ENCODE peak calls at places on chromosomes 12 and 14, in seven cellular contexts. F is CD8-positive, alpha-beta memory T cell; K is transverse colon; Q is psoas muscle; P is ovary; S is astrocyte; C is body of pancreas. I is an unnamed sample.
A peak's percentile ranks its signal among the peaks of the same experiment; 100 is the strongest.

GRCh38 chr12:46657416-46658411 is 168.1 kb downstream of the SLC38A4 start:
- DNase-seq in C (no peak), Q (no peak), K (no peak), P (no peak), S (peak; percentile 20), F (no peak), I (no peak)

GRCh38 chr14:56205906-56206305 is 87.7 kb downstream of the PELI2 start:
- DNase-seq in Q (no peak), K (no peak), P (no peak), F (no peak), C (no peak), S (no peak), I (peak; percentile 83)

GRCh38 chr14:92407395-92407794 is 84.4 kb downstream of the SLC24A4 start:
- DNase-seq in Q (no peak), S (no peak), C (no peak), K (no peak), F (no peak), P (no peak), I (no peak)

GRCh38 chr12:69633061-69633460 is 22.4 kb upstream of the LRRC10 start:
- DNase-seq in Q (no peak), S (no peak), P (no peak), C (no peak), F (no peak), K (no peak), I (no peak)

GRCh38 chr12:131843527-131843926 is 15.3 kb downstream of the MMP17 start:
- DNase-seq in K (no peak), C (no peak), F (no peak), S (no peak), P (no peak), Q (no peak), I (no peak)

GRCh38 chr12:105069936-105070702 is 14.1 kb downstream of the ALDH1L2 start:
- DNase-seq in S (no peak), C (no peak), Q (no peak), F (no peak), K (no peak), P (no peak), I (no peak)

GRCh38 chr12:7984900-7985299 is 47.6 kb upstream of the FOXJ2 start:
- DNase-seq in S (no peak), Q (no peak), C (no peak), P (no peak), K (no peak), F (no peak), I (no peak)

GRCh38 chr14:69077841-69078240 is 75.1 kb downstream of the DCAF5 start:
- DNase-seq in Q (no peak), K (no peak), C (no peak), F (no peak), P (no peak), S (peak; percentile 95), I (no peak)

GRCh38 chr14:74402264-74403251 is 23.5 kb downstream of the SYNDIG1L start:
- DNase-seq in C (no peak), Q (no peak), K (no peak), P (no peak), F (no peak), S (no peak), I (no peak)

GRCh38 chr12:103672401-103673119 is 85.5 kb downstream of the STAB2 start:
- DNase-seq in K (peak; percentile 27), S (peak; percentile 72), P (no peak), F (no peak), C (no peak), Q (no peak), I (peak; percentile 94)

GRCh38 chr12:56122637-56123036 is 4.6 kb downstream of the ZC3H10 start:
- DNase-seq in K (no peak), Q (no peak), C (no peak), P (no peak), S (no peak), F (no peak), I (no peak)

GRCh38 chr12:54734196-54734950 is 86.2 kb upstream of the DCD start:
- DNase-seq in K (no peak), P (no peak), F (no peak), S (no peak), C (peak; percentile 42), Q (no peak), I (no peak)

GRCh38 chr14:74491952-74492351 is 1.2 kb downstream of the NPC2 start:
- DNase-seq in C (no peak), P (no peak), K (no peak), S (no peak), Q (no peak), F (no peak), I (peak; percentile 48)

GRCh38 chr12:117334855-117335587 is 26.4 kb downstream of the NOS1 start:
- DNase-seq in K (no peak), C (no peak), F (no peak), Q (no peak), P (no peak), S (no peak), I (no peak)

GRCh38 chr14:100239200-100239839 is 376 bp downstream of the YY1 start:
- DNase-seq in Q (peak; percentile 68), C (peak; percentile 43), K (peak; percentile 38), F (no peak), P (peak; percentile 60), S (no peak), I (no peak)

GRCh38 chr12:62861586-62861985 is 73.4 kb downstream of the PPM1H start:
- DNase-seq in Q (no peak), C (no peak), S (no peak), P (no peak), F (no peak), K (no peak), I (no peak)

GRCh38 chr12:62862259-62862881 is 72.6 kb downstream of the PPM1H start:
- DNase-seq in C (no peak), Q (no peak), K (no peak), P (no peak), F (no peak), S (peak; percentile 36), I (no peak)

GRCh38 chr12:62860501-62861156 is 74.3 kb downstream of the PPM1H start:
- DNase-seq in Q (no peak), P (no peak), S (no peak), K (no peak), C (no peak), F (no peak), I (no peak)

GRCh38 chr12:62859203-62859799 is 75.6 kb downstream of the PPM1H start:
- DNase-seq in Q (no peak), S (no peak), F (no peak), C (no peak), P (no peak), K (no peak), I (no peak)

GRCh38 chr12:62861157-62861535 is 73.8 kb downstream of the PPM1H start:
- DNase-seq in K (no peak), F (no peak), S (no peak), C (no peak), Q (no peak), P (no peak), I (no peak)
- H3K27ac ChIP-seq in K (no peak overlapping the region), F (no peak overlapping the region), S (no peak overlapping the region), C (no peak overlapping the region), Q (peak overlapping the region; percentile 1), P (no peak overlapping the region), I (no peak overlapping the region)

GRCh38 chr14:31442284-31442683 is 15.0 kb downstream of the DTD2 start:
- DNase-seq in K (no peak), C (no peak), S (no peak), F (no peak), P (no peak), Q (no peak), I (no peak)

GRCh38 chr14:31440280-31440679 is 17.0 kb downstream of the DTD2 start:
- DNase-seq in C (no peak), K (no peak), P (no peak), Q (no peak), F (no peak), S (peak; percentile 52), I (no peak)

GRCh38 chr14:31439554-31439953 is 17.8 kb downstream of the DTD2 start:
- DNase-seq in C (no peak), F (no peak), S (peak; percentile 45), P (no peak), Q (no peak), K (no peak), I (no peak)

GRCh38 chr14:31445703-31446102 is 11.6 kb downstream of the DTD2 start:
- DNase-seq in Q (no peak), K (no peak), S (no peak), F (no peak), C (no peak), P (no peak), I (no peak)

GRCh38 chr14:31441273-31442110 is 15.8 kb downstream of the DTD2 start:
- DNase-seq in K (no peak), S (peak; percentile 92), Q (no peak), C (no peak), P (no peak), F (no peak), I (no peak)
- H3K27ac ChIP-seq in K (no peak overlapping the region), S (peak overlapping the region; percentile 76), Q (no peak overlapping the region), C (no peak overlapping the region), P (no peak overlapping the region), F (no peak overlapping the region), I (no peak overlapping the region)

DNA sequence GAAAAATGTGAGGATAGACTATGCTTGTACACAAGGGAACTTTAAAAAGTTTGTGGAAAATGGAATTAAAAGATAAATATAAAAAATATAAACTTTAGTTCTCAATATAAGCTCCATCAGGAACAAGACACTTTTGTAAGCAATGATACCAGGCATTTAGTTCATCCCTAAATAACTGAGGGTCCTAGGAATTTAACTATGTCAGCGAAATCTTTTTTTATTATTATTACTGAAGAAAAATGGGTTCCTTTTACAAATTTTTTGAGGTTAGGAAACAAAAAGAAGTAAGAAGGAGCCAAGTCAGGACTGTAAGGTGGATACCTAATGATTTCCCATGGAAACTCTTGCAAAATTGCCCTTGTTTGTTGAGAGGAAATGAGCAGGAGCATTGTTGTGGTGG is 102.8 kb downstream of the TRMT5 start:
- DNase-seq in K (no peak), S (no peak), F (no peak), P (no peak), Q (no peak), C (no peak), I (no peak)
- H3K27ac ChIP-seq in K (no peak overlapping the region), S (no peak overlapping the region), F (no peak overlapping the region), P (no peak overlapping the region), Q (no peak overlapping the region), C (no peak overlapping the region), I (no peak overlapping the region)

GRCh38 chr12:93219947-93220346 is 157.8 kb upstream of the NUDT4 start:
- DNase-seq in F (no peak), K (no peak), C (no peak), P (no peak), Q (no peak), S (no peak), I (no peak)

GRCh38 chr12:93215290-93215678 is 162.4 kb upstream of the NUDT4 start:
- DNase-seq in C (no peak), Q (no peak), S (no peak), K (no peak), F (no peak), P (no peak), I (no peak)

DNA sequence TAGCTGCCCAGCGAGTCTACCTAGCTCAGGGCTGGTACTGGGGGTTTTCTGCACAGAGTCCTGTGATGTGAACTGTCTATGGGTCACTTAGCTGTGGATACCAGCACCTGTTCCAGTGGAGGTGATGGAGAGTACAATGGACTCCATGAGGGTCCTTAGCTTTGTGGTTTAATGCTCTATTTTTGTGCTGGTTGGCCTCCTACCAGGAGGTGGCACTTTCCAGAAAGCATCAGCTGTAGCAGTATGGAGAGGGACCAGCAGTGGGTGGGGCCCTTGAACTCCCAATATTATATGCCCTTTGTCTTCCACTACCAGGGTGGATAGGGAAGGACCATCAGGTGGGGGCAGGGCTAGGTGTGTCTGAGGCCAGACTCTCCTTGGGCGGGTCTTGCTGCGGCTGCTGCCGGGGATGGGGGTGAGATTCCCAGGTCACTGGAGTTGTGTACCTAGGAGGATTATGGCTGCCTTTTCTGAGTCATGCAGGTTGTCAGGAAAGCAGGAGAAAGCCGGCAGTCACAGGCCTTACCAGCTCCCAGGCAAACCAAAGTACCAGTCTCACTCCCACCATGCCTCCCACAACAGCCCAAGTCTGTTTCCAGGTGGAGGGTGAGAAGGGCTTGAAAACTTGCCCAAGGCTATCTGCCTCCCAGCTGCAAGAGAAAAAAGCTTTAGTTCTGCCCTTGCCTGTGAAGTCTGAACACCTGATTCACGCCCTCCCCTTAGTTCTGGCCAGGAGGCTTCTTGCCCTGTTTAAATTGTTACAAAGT is 163.0 kb upstream of the NUDT4 start:
- DNase-seq in S (no peak), Q (no peak), K (peak; percentile 83), F (no peak), P (no peak), C (no peak), I (peak; percentile 68)
- H3K27ac ChIP-seq in S (no peak overlapping the region), Q (no peak overlapping the region), K (peak overlapping the region; percentile 55), F (no peak overlapping the region), P (no peak overlapping the region), C (no peak overlapping the region), I (peak overlapping the region; percentile 55)